ENCODE peak calls at places on chromosome 1, in five cellular contexts. R, C, F, L and D are unnamed samples.

GRCh38 chr1:207993477-207994445 is 82.8 kb upstream of the CD34 start:
- DNase-seq in F (no peak), L (no peak), R (peak; percentile 69), C (peak; percentile 55), D (no peak)

GRCh38 chr1:227883641-227884301 is 64.0 kb downstream of the WNT9A start:
- DNase-seq in F (peak; percentile 48), R (no peak), L (no peak), C (no peak), D (no peak)

GRCh38 chr1:91776068-91776794 is 109.7 kb downstream of the TGFBR3 start:
- DNase-seq in R (no peak), L (no peak), C (no peak), F (no peak), D (no peak)

GRCh38 chr1:178055779-178056471 is 38.0 kb upstream of the RASAL2 start:
- DNase-seq in L (peak; percentile 33), F (no peak), C (peak; percentile 45), R (peak; percentile 38), D (peak; percentile 70)

GRCh38 chr1:19374402-19374801 is 62.3 kb downstream of the SLC66A1 start:
- DNase-seq in L (no peak), F (peak; percentile 20), C (peak; percentile 63), R (peak; percentile 35), D (no peak)

GRCh38 chr1:170296642-170297041 is 150.9 kb downstream of the NTMT2 start:
- DNase-seq in L (peak; percentile 61), R (no peak), F (no peak), C (no peak), D (peak; percentile 11)

GRCh38 chr1:58976294-58976693 is 192.4 kb upstream of the JUN start:
- DNase-seq in C (no peak), L (no peak), R (no peak), F (no peak), D (no peak)

GRCh38 chr1:95287078-95287477 is 53.1 kb downstream of the RWDD3 start:
- DNase-seq in C (peak; percentile 38), L (no peak), F (no peak), R (no peak), D (peak; percentile 10)

GRCh38 chr1:99886841-99887240 is 36.7 kb downstream of the AGL start:
- DNase-seq in L (peak; percentile 22), C (no peak), R (no peak), F (no peak), D (peak; percentile 44)

GRCh38 chr1:245657371-245657770 is 502.6 kb downstream of the KIF26B start:
- DNase-seq in F (no peak), R (no peak), L (no peak), C (no peak), D (no peak)

GRCh38 chr1:245448858-245449534 is 294.2 kb downstream of the KIF26B start:
- DNase-seq in F (no peak), C (no peak), R (no peak), L (no peak), D (peak; percentile 9)

GRCh38 chr1:66752671-66753371 is 562 bp downstream of the DYNLT5 start:
- DNase-seq in R (no peak), L (no peak), F (peak; percentile 56), C (peak; percentile 12), D (no peak)

GRCh38 chr1:43835141-43836021 is 98.2 kb upstream of the ARTN start:
- DNase-seq in R (no peak), F (no peak), L (peak; percentile 85), C (no peak), D (peak; percentile 54)

GRCh38 chr1:101250656-101251272 is 13.9 kb downstream of the S1PR1 start:
- DNase-seq in F (no peak), L (no peak), C (peak; percentile 66), R (no peak), D (no peak)

GRCh38 chr1:111864862-111865261 is 109.2 kb downstream of the DDX20 start:
- DNase-seq in F (no peak), C (peak; percentile 22), L (peak; percentile 2), R (no peak), D (peak; percentile 10)

GRCh38 chr1:33370286-33370685 is 49.4 kb upstream of the A3GALT2 start:
- DNase-seq in C (no peak), L (no peak), R (no peak), F (peak; percentile 69), D (no peak)

GRCh38 chr1:109770331-109771095 is 6.8 kb upstream of the EPS8L3 start:
- DNase-seq in R (no peak), C (no peak), L (no peak), F (no peak), D (no peak)

GRCh38 chr1:11990303-11991032 is 10.2 kb downstream of the MFN2 start:
- DNase-seq in C (no peak), L (peak; percentile 16), R (no peak), F (peak; percentile 72), D (peak; percentile 68)

GRCh38 chr1:52056110-52056936 is at the start of gene BTF3L4:
- DNase-seq in L (peak; percentile 96), C (peak; percentile 98), R (peak; percentile 97), F (peak; percentile 96), D (peak; percentile 82)
- TF ChIP-seq CTCF in L (no peak), C (peak; percentile 26), R (peak; percentile 0), F (no peak), D (no peak)

GRCh38 chr1:53372501-53372951 is 44.7 kb upstream of the LRP8 start:
- DNase-seq in F (no peak), L (no peak), R (peak; percentile 3), C (no peak), D (no peak)
- H3K4me3 ChIP-seq in F (no peak overlapping the region), L (no peak overlapping the region), R (no peak overlapping the region), C (no peak overlapping the region), D (no peak overlapping the region)

GRCh38 chr1:17233675-17234074 is 15.2 kb upstream of the PADI3 start:
- DNase-seq in R (no peak), F (peak; percentile 72), C (no peak), L (peak; percentile 64), D (peak; percentile 98)
- H3K27me3 ChIP-seq in R (no peaks in the 10 kb centered on the region), F (no peaks in the 10 kb centered on the region), C (no peaks in the 10 kb centered on the region), L (no peaks in the 10 kb centered on the region), D (no peaks in the 10 kb centered on the region)

DNA sequence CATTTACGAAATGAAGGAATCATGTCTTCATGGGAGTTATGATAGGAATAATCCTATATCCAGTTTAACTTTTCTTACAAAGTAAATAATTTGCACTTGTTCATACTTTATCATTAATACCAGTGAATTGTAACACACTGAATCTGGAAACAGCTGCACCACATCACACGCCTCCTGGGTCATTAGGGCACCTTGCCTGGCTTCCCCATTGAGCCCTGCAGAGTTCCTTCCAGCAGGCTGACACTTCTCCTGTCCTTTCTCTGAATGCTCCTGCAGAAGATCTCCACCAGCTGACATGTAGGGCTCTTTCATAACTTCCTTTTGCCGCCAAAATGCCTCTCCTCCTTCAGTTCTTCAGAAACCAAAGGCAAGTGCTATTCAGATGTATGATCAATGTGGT is 201.1 kb downstream of the DAB1 start:
- DNase-seq in L (no peak), R (no peak), F (no peak), C (no peak), D (no peak)
- TF ChIP-seq CTCF in L (no peak), R (no peak), F (no peak), C (no peak), D (no peak)

GRCh38 chr1:205568135-205568468 is 63.6 kb downstream of the CDK18 start:
- DNase-seq in R (peak; percentile 4), L (no peak), F (no peak), C (no peak), D (no peak)
- H3K4me3 ChIP-seq in R (no peak overlapping the region), L (no peak overlapping the region), F (no peak overlapping the region), C (no peak overlapping the region), D (no peak overlapping the region)

GRCh38 chr1:3076388-3076740 is 7.4 kb downstream of the PRDM16 start:
- DNase-seq in R (no peak), L (no peak), C (no peak), F (no peak), D (no peak)
- H3K27me3 ChIP-seq in R (peaks cover 13% of the 10 kb centered on the region), L (peaks cover 30% of the 10 kb centered on the region), C (peaks cover 49% of the 10 kb centered on the region), F (peaks cover 7% of the 10 kb centered on the region), D (peaks cover 4% of the 10 kb centered on the region)